ENCODE peak calls at places on chromosomes 7 and 10, in seven cellular contexts. N, Y, X, K, V, H and L are unnamed samples. For H3K9me3, the result is how much of the 10 kb centered on the place peaks cover.

GRCh38 chr7:102046373-102047117 is 229.1 kb downstream of the CUX1 start:
- DNase-seq in N (no peak), Y (no peak), X (no peak), K (no peak), V (no peak), H (no peak), L (no peak)

GRCh38 chr10:78966182-78966787 is 102.5 kb upstream of the ZMIZ1 start:
- DNase-seq in N (no peak), Y (no peak), X (no peak), K (no peak), V (no peak), H (no peak), L (no peak)

GRCh38 chr7:75980126-75980864 is 14.1 kb downstream of the TMEM120A start:
- DNase-seq in N (peak), Y (no peak), X (no peak), K (no peak), V (no peak), H (peak), L (no peak)

GRCh38 chr7:66211429-66211828 is 6.3 kb downstream of the TPST1 start:
- DNase-seq in N (no peak), Y (no peak), X (no peak), K (peak), V (no peak), H (no peak), L (no peak)

GRCh38 chr10:73887038-73888015 is 13.0 kb upstream of the CAMK2G start:
- DNase-seq in N (peak), Y (peak), X (peak), K (peak), V (no peak), H (peak), L (no peak)

GRCh38 chr10:96626795-96627194 is 40.0 kb upstream of the TM9SF3 start:
- DNase-seq in N (no peak), Y (no peak), X (no peak), K (no peak), V (no peak), H (no peak), L (no peak)

GRCh38 chr7:50631639-50632038 is 66.4 kb upstream of the DDC start:
- DNase-seq in N (no peak), Y (no peak), X (no peak), K (no peak), V (no peak), H (no peak), L (no peak)

GRCh38 chr10:28939352-28940157 is 262.2 kb downstream of the BAMBI start:
- DNase-seq in N (peak), Y (peak), X (no peak), K (peak), V (peak), H (no peak), L (peak)

GRCh38 chr7:83936056-83936703 is 258.4 kb downstream of the SEMA3A start:
- DNase-seq in N (peak), Y (peak), X (peak), K (peak), V (peak), H (peak), L (peak)

GRCh38 chr10:45001382-45002148 is 842 bp downstream of the ZNF22 start:
- DNase-seq in N (peak), Y (peak), X (no peak), K (peak), V (no peak), H (peak), L (no peak)

GRCh38 chr10:96831867-96832720 is at the start of gene LCOR:
- DNase-seq in N (peak), Y (peak), X (peak), K (peak), V (peak), H (peak), L (peak)

GRCh38 chr7:112448891-112449290 is 1.4 kb upstream of the IFRD1 start:
- DNase-seq in N (no peak), Y (no peak), X (no peak), K (no peak), V (no peak), H (no peak), L (no peak)

GRCh38 chr10:103668351-103669242 is 175.1 kb downstream of the NEURL1 start:
- DNase-seq in N (peak), Y (peak), X (no peak), K (peak), V (no peak), H (no peak), L (no peak)

GRCh38 chr10:98087309-98087708 is 47.1 kb upstream of the R3HCC1L start:
- DNase-seq in N (no peak), Y (no peak), X (no peak), K (peak), V (no peak), H (peak), L (no peak)

GRCh38 chr10:58797356-58797755 is 284.7 kb downstream of the BICC1 start:
- DNase-seq in N (no peak), Y (no peak), X (no peak), K (no peak), V (no peak), H (no peak), L (no peak)

GRCh38 chr7:16753102-16753931 is at the start of gene TSPAN13:
- DNase-seq in N (peak), Y (peak), X (peak), K (peak), V (peak), H (peak), L (peak)

GRCh38 chr7:44064791-44065430 is 456 bp downstream of the PGAM2 start:
- DNase-seq in N (no peak), Y (no peak), X (no peak), K (no peak), V (no peak), H (peak), L (no peak)

GRCh38 chr7:87148332-87148955 is 3.8 kb upstream of the DMTF1 start:
- DNase-seq in N (no peak), Y (no peak), X (peak), K (peak), V (no peak), H (peak), L (no peak)

GRCh38 chr10:32245760-32246159 is 101.2 kb downstream of the EPC1 start:
- DNase-seq in N (no peak), Y (no peak), X (no peak), K (no peak), V (no peak), H (no peak), L (no peak)

GRCh38 chr7:36357054-36357453 is 32.6 kb upstream of the ANLN start:
- DNase-seq in N (peak), Y (no peak), X (no peak), K (no peak), V (no peak), H (no peak), L (no peak)

DNA sequence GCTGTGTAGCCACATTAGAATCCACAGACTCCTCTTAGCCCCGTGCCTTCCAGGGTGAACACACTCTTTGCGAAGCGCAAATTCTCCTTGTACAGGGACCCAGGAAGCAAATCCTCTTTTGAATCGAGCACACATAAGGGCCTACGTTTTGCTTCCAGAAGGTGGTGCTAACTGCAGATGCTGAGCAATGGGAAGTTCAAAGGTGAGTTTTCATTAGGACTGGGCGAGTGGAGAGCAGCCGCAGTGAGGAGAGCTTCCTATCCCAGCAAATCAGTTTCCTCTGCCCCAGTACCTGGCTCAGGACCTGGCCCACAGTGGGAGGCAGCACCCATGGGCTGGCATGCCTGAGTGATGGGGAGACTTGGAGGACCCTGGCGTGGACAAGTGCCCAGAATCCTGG is 23.5 kb upstream of the GPR26 start:
- DNase-seq in N (peak), Y (no peak), X (no peak), K (no peak), V (no peak), H (no peak), L (no peak)
- H3K9me3 ChIP-seq in N (under half), Y (under half), X (under half), K (under half), V (under half), H (under half), L (under half)

GRCh38 chr7:63887031-63887430 is 111.6 kb upstream of the ZNF722 start:
- DNase-seq in N (no peak), Y (no peak), X (no peak), K (no peak), V (no peak), H (no peak), L (no peak)
- H3K9me3 ChIP-seq in N (under half), Y (under half), X (under half), K (under half), V (under half), H (under half), L (under half)

DNA sequence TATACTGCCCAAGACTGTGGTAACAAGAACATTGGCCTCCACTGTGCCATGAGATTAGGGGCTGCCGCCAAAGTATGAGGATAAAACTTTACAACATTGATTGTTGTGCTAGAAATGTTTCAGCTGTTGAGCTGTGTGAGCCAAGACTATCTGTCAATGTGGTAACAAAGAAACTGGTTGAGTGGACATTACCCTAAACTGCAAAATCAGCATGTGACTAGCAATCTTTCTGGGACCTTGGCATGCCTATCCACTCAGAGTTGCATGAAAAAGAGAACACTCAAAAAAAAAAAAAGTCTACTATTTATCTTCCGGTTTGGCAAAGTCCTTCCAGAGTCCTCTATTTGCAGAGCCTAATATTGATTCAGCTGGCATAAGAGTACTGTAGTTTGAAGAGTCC is 605.6 kb upstream of the CNTNAP2 start:
- DNase-seq in N (peak), Y (no peak), X (no peak), K (no peak), V (no peak), H (no peak), L (no peak)
- H3K9me3 ChIP-seq in N (under half), Y (under half), X (under half), K (under half), V (under half), H (under half), L (under half)

GRCh38 chr7:158428131-158428841 is 159.3 kb downstream of the PTPRN2 start:
- DNase-seq in N (no peak), Y (no peak), X (no peak), K (no peak), V (no peak), H (no peak), L (no peak)
- H3K9me3 ChIP-seq in N (under half), Y (under half), X (under half), K (under half), V (under half), H (under half), L (under half)

GRCh38 chr7:4399596-4399995 is 282.5 kb upstream of the FOXK1 start:
- DNase-seq in N (no peak), Y (no peak), X (no peak), K (no peak), V (no peak), H (no peak), L (no peak)

DNA sequence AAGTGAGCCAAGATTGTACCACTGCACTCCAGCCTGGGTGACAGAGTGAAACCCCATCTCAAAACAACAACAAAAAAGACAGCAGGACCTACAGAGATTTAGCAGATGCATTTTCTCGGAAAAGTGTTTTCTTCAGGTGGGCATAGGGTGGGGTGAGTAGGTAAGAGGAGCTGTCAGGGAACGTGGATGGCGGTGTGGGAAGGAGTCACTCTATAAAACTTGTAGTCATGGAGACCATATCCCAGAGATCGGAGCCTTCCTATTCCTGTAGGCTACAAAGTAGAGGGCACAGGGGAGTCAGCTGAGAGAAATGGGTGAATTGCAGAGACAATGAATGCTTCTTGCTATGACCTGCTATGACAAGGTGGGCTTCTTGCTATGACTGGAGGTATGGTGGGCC is 283.0 kb upstream of the FOXK1 start:
- DNase-seq in N (no peak), Y (no peak), X (no peak), K (no peak), V (no peak), H (no peak), L (no peak)
- H3K9me3 ChIP-seq in N (under half), Y (under half), X (under half), K (under half), V (under half), H (under half), L (under half)

DNA sequence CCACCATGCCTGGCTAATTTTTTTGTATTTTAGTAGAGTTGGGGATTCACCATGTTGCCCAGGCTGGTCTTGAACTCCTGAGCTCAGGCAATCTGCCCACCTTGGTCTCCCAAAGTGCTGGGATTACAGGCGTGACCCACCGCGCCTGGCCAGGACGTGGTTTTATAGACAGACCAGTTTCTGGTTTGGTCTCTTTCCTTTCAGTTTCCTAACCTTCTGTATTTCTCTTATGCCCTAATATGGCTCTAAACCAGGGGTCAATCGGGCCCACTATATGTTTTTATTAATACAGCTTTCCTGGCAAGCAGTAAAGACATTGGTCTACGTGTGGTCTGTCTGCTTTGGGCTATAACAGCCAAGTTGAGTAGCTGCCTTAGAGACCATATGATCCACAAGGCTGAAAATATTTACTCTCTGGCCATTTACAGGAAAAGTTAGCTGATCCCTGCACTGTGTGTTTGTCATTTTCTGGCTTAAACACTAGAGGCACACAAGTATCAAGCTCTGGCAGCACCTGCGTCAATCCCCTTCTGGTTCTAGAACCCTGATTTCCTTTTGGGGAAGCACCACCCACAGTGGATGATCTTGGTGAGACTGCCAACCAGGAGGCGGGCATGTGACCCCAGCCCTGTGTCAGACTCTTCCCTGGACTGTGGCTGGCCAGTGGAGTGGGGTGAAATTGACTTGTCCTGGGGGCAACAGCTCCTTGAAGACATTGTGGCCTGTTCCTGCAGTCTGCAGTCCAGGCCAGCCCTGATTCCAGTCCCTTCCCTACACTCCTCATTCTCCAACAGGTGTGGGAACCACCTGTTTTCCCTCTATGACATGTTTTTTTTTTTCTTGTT is 497.2 kb downstream of the PLXNA4 start:
- DNase-seq in N (no peak), Y (no peak), X (no peak), K (no peak), V (no peak), H (no peak), L (no peak)
- H3K9me3 ChIP-seq in N (under half), Y (under half), X (under half), K (under half), V (under half), H (under half), L (under half)

GRCh38 chr7:157517782-157518513 is 181.1 kb downstream of the DNAJB6 start:
- DNase-seq in N (peak), Y (no peak), X (no peak), K (no peak), V (no peak), H (no peak), L (no peak)
- H3K9me3 ChIP-seq in N (under half), Y (under half), X (under half), K (under half), V (under half), H (under half), L (under half)

GRCh38 chr10:1410032-1410431 is 327.3 kb downstream of the ADARB2 start:
- DNase-seq in N (no peak), Y (no peak), X (no peak), K (no peak), V (no peak), H (no peak), L (no peak)
- H3K9me3 ChIP-seq in N (under half), Y (under half), X (under half), K (under half), V (under half), H (under half), L (under half)

DNA sequence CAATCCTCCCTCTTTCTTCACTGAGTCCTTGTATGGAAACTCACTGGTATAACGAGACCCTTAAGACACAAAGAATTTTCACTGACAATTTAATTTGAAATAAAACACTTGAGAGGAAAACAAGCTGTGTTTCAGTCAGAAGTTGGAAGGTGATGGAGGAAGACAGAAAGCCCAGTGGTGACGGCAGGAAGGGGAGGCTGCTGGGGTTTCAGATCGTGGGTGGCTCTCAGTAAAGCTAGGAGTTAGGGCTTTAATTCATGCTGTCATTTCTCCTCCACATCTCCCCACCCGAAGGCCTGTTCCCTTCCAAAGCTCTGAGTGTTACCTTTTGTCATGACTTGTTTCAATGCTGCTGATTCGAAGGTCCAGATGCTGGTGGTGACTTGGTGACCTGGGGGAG is 605.2 kb upstream of the DPP6 start:
- DNase-seq in N (no peak), Y (no peak), X (no peak), K (no peak), V (no peak), H (no peak), L (no peak)
- H3K9me3 ChIP-seq in N (under half), Y (under half), X (under half), K (under half), V (under half), H (under half), L (under half)